ENCODE peak calls at places on chromosomes 5 and 9, in seven cellular contexts. R is left ventricle myocardium inferior, A is K562, T is aorta, P is mammary epithelial cell, J is GM23248, O is hepatocyte. U is an unnamed sample.

GRCh38 chr5:134073404-134073803 is 41.1 kb upstream of the TCF7 start:
- DNase-seq in R (no peak), A (no peak), T (no peak), P (no peak), J (peak), O (no peak), U (no peak)

GRCh38 chr5:77669677-77670076 is 31.2 kb upstream of the OTP start:
- DNase-seq in R (no peak), A (no peak), T (no peak), P (no peak), J (peak), O (no peak), U (no peak)

GRCh38 chr5:59640411-59640810 is 253.1 kb downstream of the PDE4D start:
- DNase-seq in R (peak), A (no peak), T (no peak), P (no peak), J (peak), O (peak), U (no peak)

GRCh38 chr5:68258531-68258930 is 43.0 kb downstream of the PIK3R1 start:
- DNase-seq in R (no peak), A (no peak), T (no peak), P (no peak), J (no peak), O (no peak), U (no peak)

GRCh38 chr9:135521608-135522095 is 412 bp downstream of the LCN1 start:
- DNase-seq in R (no peak), A (no peak), T (no peak), P (no peak), J (no peak), O (no peak), U (peak)

GRCh38 chr9:129253820-129254381 is 75.8 kb upstream of the IER5L start:
- DNase-seq in R (peak), A (no peak), T (peak), P (no peak), J (no peak), O (no peak), U (peak)

GRCh38 chr5:79568632-79569190 is 43.5 kb upstream of the TENT2 start:
- DNase-seq in R (no peak), A (no peak), T (no peak), P (no peak), J (no peak), O (no peak), U (no peak)

GRCh38 chr9:76591256-76591950 is 132.4 kb downstream of the GCNT1 start:
- DNase-seq in R (no peak), A (no peak), T (no peak), P (no peak), J (peak), O (no peak), U (no peak)

GRCh38 chr5:170278611-170279500 is 18.7 kb downstream of the LCP2 start:
- DNase-seq in R (peak), A (peak), T (peak), P (no peak), J (no peak), O (no peak), U (no peak)

GRCh38 chr9:17472126-17472525 is 106.7 kb upstream of the SH3GL2 start:
- DNase-seq in R (no peak), A (no peak), T (no peak), P (no peak), J (peak), O (no peak), U (no peak)

GRCh38 chr5:64532212-64532611 is 26.4 kb downstream of the RGS7BP start:
- DNase-seq in R (no peak), A (no peak), T (no peak), P (no peak), J (no peak), O (no peak), U (no peak)

GRCh38 chr5:143349127-143349526 is 54.4 kb downstream of the NR3C1 start:
- DNase-seq in R (no peak), A (no peak), T (no peak), P (peak), J (peak), O (no peak), U (no peak)

GRCh38 chr5:145681686-145682085 is 153.5 kb downstream of the PRELID2 start:
- DNase-seq in R (no peak), A (peak), T (peak), P (peak), J (peak), O (peak), U (no peak)

GRCh38 chr9:21919377-21920362 is 74.5 kb downstream of the CDKN2A start:
- DNase-seq in R (no peak), A (no peak), T (no peak), P (peak), J (peak), O (no peak), U (no peak)

GRCh38 chr9:89363311-89363670 is 45.0 kb downstream of the SECISBP2 start:
- DNase-seq in R (no peak), A (no peak), T (peak), P (no peak), J (no peak), O (no peak), U (peak)

GRCh38 chr5:176734756-176735342 is 75.5 kb upstream of the UNC5A start:
- DNase-seq in R (no peak), A (no peak), T (no peak), P (no peak), J (no peak), O (no peak), U (peak)

GRCh38 chr5:133962131-133962530 is 6.3 kb downstream of the C5orf15 start:
- DNase-seq in R (no peak), A (no peak), T (no peak), P (no peak), J (no peak), O (no peak), U (no peak)

GRCh38 chr5:2739360-2740050 is 12.0 kb downstream of the IRX2 start:
- DNase-seq in R (no peak), A (no peak), T (no peak), P (peak), J (peak), O (peak), U (peak)

GRCh38 chr5:138212828-138213160 is 329 bp downstream of the CDC23 start:
- DNase-seq in R (no peak), A (peak), T (no peak), P (no peak), J (peak), O (peak), U (peak)

DNA sequence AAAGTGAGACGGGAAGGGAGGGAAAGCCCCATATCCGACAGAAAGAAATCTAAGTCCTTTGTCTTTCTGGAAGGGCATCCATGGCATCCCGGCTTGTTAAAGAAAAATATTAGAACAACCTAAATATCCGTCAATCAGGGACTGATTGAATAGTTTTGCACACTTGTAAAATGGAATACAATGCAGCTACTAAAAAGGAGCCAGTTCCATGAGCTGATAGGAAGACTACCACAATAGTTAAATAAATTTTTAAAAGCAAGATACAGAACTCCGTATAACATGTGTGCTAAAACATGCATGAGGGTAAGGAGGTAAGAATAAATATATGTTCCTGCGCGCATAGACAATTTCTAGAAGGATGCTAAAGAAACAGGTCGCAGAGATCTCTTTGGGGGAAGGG is 12.8 kb upstream of the GNPDA1 start:
- DNase-seq in R (no peak), A (no peak), T (no peak), P (no peak), J (no peak), O (no peak), U (no peak)
- H3K27ac ChIP-seq in R (peak), A (no peak), T (no peak), P (no peak), J (no peak), O (no peak), U (no peak)

GRCh38 chr5:76294573-76294972 is 108.5 kb upstream of the IQGAP2 start:
- DNase-seq in R (no peak), A (no peak), T (no peak), P (no peak), J (no peak), O (no peak), U (no peak)
- H3K27ac ChIP-seq in R (no peak), A (no peak), T (no peak), P (no peak), J (no peak), O (no peak), U (no peak)

GRCh38 chr9:36854751-36855150 is 179.3 kb downstream of the PAX5 start:
- DNase-seq in R (no peak), A (no peak), T (no peak), P (no peak), J (no peak), O (no peak), U (no peak)
- H3K27ac ChIP-seq in R (no peak), A (no peak), T (no peak), P (no peak), J (no peak), O (no peak), U (no peak)

GRCh38 chr9:119951591-119951990 is 582.4 kb upstream of the BRINP1 start:
- DNase-seq in R (no peak), A (no peak), T (no peak), P (no peak), J (peak), O (no peak), U (no peak)

GRCh38 chr9:119955276-119955675 is 586.0 kb upstream of the BRINP1 start:
- DNase-seq in R (no peak), A (no peak), T (no peak), P (no peak), J (peak), O (no peak), U (no peak)

GRCh38 chr9:119951090-119951489 is 581.9 kb upstream of the BRINP1 start:
- DNase-seq in R (no peak), A (no peak), T (peak), P (no peak), J (peak), O (no peak), U (no peak)
- H3K27ac ChIP-seq in R (peak), A (no peak), T (no peak), P (no peak), J (peak), O (no peak), U (peak)

DNA sequence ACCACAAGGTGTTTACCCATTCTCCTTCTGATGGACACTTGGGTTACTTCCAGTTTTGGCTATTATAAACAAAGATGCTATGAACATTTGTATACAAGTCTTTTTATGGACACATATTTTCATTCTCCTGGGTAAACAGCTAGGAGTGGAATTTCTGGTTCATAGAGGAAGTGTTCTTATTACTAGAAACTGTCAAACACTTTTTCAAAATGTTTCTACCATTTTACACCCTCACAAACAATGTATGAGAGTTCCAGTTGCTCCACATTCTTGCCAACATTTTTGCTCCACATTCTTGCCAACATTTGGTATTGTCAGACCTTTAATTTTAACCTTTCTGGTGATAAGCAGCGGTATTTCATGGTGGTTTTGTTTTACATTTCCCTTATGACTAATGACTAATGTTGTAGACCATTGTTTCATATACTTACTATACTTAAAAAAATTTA is 28.4 kb upstream of the STXBP1 start:
- DNase-seq in R (no peak), A (no peak), T (no peak), P (peak), J (peak), O (no peak), U (no peak)
- H3K27ac ChIP-seq in R (no peak), A (no peak), T (no peak), P (peak), J (peak), O (no peak), U (no peak)

GRCh38 chr9:130961511-130962300 is 22.7 kb upstream of the FIBCD1 start:
- DNase-seq in R (no peak), A (peak), T (no peak), P (no peak), J (no peak), O (no peak), U (no peak)
- H3K27ac ChIP-seq in R (no peak), A (no peak), T (no peak), P (no peak), J (no peak), O (no peak), U (no peak)

GRCh38 chr9:85524531-85524930 is 217.2 kb downstream of the AGTPBP1 start:
- DNase-seq in R (no peak), A (no peak), T (no peak), P (peak), J (no peak), O (no peak), U (no peak)

GRCh38 chr9:85528142-85528541 is 213.6 kb downstream of the AGTPBP1 start:
- DNase-seq in R (no peak), A (no peak), T (no peak), P (no peak), J (no peak), O (no peak), U (no peak)

GRCh38 chr9:85527331-85528015 is 214.3 kb downstream of the AGTPBP1 start:
- DNase-seq in R (no peak), A (no peak), T (no peak), P (no peak), J (no peak), O (no peak), U (no peak)

GRCh38 chr9:85533538-85533937 is 208.2 kb downstream of the AGTPBP1 start:
- DNase-seq in R (no peak), A (no peak), T (no peak), P (no peak), J (no peak), O (no peak), U (no peak)

GRCh38 chr9:85528607-85529006 is 213.1 kb downstream of the AGTPBP1 start:
- DNase-seq in R (no peak), A (no peak), T (no peak), P (no peak), J (no peak), O (no peak), U (no peak)
- H3K27ac ChIP-seq in R (peak), A (no peak), T (no peak), P (no peak), J (no peak), O (no peak), U (peak)

DNA sequence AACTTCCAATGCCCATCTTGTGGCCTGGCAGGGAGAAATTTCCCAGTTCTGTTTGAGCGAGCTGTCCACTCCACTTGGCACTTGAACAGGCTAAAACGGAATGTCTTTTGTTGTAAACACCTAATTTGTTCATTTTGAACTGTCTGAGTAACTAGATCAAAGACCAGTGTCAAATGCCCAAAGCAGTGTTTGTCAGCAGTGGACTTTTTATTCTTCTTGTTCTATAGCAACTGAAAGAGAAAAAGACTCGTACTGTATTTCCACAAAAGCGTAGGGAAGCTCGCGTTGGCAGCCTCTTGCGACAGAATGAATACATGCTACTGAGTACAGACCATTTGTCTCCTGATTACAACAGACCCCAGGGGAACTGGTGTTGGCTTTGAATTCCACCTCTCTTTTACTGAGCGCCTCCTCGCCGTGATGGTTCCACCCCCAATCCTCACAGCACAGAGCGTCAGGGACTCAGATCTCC is 601.8 kb upstream of the ZNF608 start:
- DNase-seq in R (peak), A (no peak), T (peak), P (no peak), J (peak), O (peak), U (no peak)
- H3K27ac ChIP-seq in R (no peak), A (no peak), T (no peak), P (no peak), J (no peak), O (no peak), U (no peak)

GRCh38 chr9:5749306-5749705 is 83.6 kb downstream of the ERMP1 start:
- DNase-seq in R (no peak), A (no peak), T (no peak), P (no peak), J (no peak), O (no peak), U (no peak)
- H3K27ac ChIP-seq in R (no peak), A (no peak), T (no peak), P (no peak), J (no peak), O (no peak), U (no peak)

DNA sequence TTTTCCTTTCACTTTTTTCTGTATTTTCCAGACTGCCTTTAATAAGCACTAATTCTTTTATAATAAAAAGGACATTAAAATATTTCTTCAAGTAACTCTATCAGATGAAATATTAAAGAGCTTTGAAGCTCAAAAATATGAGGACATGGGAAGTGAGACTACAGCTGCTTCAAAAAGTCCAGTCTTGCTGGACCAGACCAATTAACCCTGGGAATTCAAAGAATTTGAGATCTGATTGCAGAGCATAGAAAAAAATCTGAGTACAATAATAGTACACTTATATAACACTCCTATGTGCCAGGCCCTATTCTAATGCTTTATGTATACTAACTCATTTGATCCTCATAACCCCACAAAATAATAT is 9.8 kb downstream of the TMEM245 start:
- DNase-seq in R (no peak), A (no peak), T (no peak), P (no peak), J (no peak), O (no peak), U (no peak)
- H3K27ac ChIP-seq in R (peak), A (peak), T (no peak), P (peak), J (peak), O (peak), U (peak)

U was measured in coronary artery.